ENCODE peak calls at places on chromosomes 1 and 21, in nine cellular contexts. R is PC-3, F is PC-9, E is keratinocyte, W is IMR-90, G is HepG2, O is OCI-LY7, M is hepatocyte, J is fibroblast of lung. H is an unnamed sample.
A peak's percentile ranks its signal among the peaks of the same experiment; 100 is the strongest.

GRCh38 chr1:119372493-119373086 is 4.0 kb downstream of the HAO2 start:
- DNase-seq in M (peak; percentile 87), J (peak; percentile 24), O (peak; percentile 15), R (peak; percentile 80), E (no peak), W (no peak), G (peak; percentile 70), F (peak; percentile 5), H (peak; percentile 57)

GRCh38 chr1:245609354-245609753 is 454.6 kb downstream of the KIF26B start:
- DNase-seq in R (peak; percentile 54), W (no peak), J (no peak), F (no peak), O (no peak), M (peak; percentile 44), G (no peak), E (no peak), H (no peak)

GRCh38 chr21:46550511-46550941 is 54.4 kb downstream of the S100B start:
- DNase-seq in E (no peak), W (no peak), R (no peak), F (no peak), G (no peak), O (no peak), M (no peak), J (no peak), H (no peak)

GRCh38 chr1:232367293-232367692 is 262.6 kb downstream of the SIPA1L2 start:
- DNase-seq in J (peak; percentile 20), M (peak; percentile 50), O (no peak), E (no peak), R (peak; percentile 43), W (no peak), F (no peak), G (no peak), H (no peak)

GRCh38 chr1:226443439-226443838 is 35.5 kb upstream of the PARP1 start:
- DNase-seq in E (peak; percentile 17), O (no peak), J (peak; percentile 84), M (no peak), R (peak; percentile 97), G (no peak), F (no peak), W (peak; percentile 52), H (peak; percentile 86)

GRCh38 chr1:11749203-11749689 is 12.7 kb upstream of the C1orf167 start:
- DNase-seq in J (peak; percentile 12), M (peak; percentile 43), F (peak; percentile 21), E (peak; percentile 32), G (peak; percentile 44), W (no peak), O (no peak), R (no peak), H (peak; percentile 50)

GRCh38 chr1:212647004-212647403 is 38.4 kb downstream of the ATF3 start:
- DNase-seq in W (no peak), E (no peak), R (no peak), F (no peak), G (no peak), M (no peak), O (no peak), J (no peak), H (no peak)

GRCh38 chr1:12179111-12179519 is 12.3 kb downstream of the TNFRSF1B start:
- DNase-seq in E (no peak), R (no peak), W (peak; percentile 88), O (no peak), M (no peak), J (peak; percentile 85), F (no peak), G (peak; percentile 36), H (peak; percentile 14)

GRCh38 chr1:22225858-22226584 is 83.1 kb upstream of the WNT4 start:
- DNase-seq in J (no peak), F (no peak), M (no peak), G (no peak), R (no peak), W (no peak), O (no peak), E (no peak), H (no peak)

GRCh38 chr1:95207223-95207935 is 26.6 kb upstream of the RWDD3 start:
- DNase-seq in J (no peak), R (no peak), F (no peak), G (no peak), W (no peak), E (no peak), M (no peak), O (no peak), H (no peak)

GRCh38 chr1:211653907-211654553 is 21.4 kb downstream of the NEK2 start:
- DNase-seq in M (peak; percentile 25), G (peak; percentile 34), W (peak; percentile 44), E (no peak), F (no peak), O (no peak), R (peak; percentile 46), J (peak; percentile 25), H (peak; percentile 43)

GRCh38 chr1:202809597-202810159 is 1.1 kb upstream of the PCAT6 start:
- DNase-seq in G (no peak), F (no peak), R (no peak), W (no peak), J (no peak), M (no peak), E (no peak), O (no peak), H (no peak)

GRCh38 chr1:9787702-9788101 is 36.1 kb downstream of the CLSTN1 start:
- DNase-seq in R (no peak), F (no peak), M (no peak), G (no peak), O (peak; percentile 91), J (no peak), E (no peak), W (no peak), H (no peak)

GRCh38 chr1:55035904-55036303 is 3.4 kb upstream of the PCSK9 start:
- DNase-seq in R (peak; percentile 13), G (peak; percentile 38), J (no peak), W (no peak), E (no peak), O (no peak), F (no peak), M (no peak), H (no peak)
- TF ChIP-seq CTCF in R (peak; percentile 29), G (peak; percentile 33), J (no peak), W (no peak), E (peak; percentile 9), O (no peak), F (no peak), M (no peak), H (no peak)

GRCh38 chr1:153542956-153543737 is 2.4 kb upstream of the S100A5 start:
- DNase-seq in O (no peak), E (no peak), J (peak; percentile 37), F (no peak), G (no peak), R (no peak), M (no peak), W (no peak), H (no peak)
- H3K27ac ChIP-seq in O (no peak overlapping the region), E (no peak overlapping the region), J (no peak overlapping the region), F (peak overlapping the region; percentile 94), G (no peak overlapping the region), R (no peak overlapping the region), M (peak overlapping the region; percentile 97), W (no peak overlapping the region), H (no peak overlapping the region)

GRCh38 chr1:159914252-159915018 is 10.9 kb downstream of the TAGLN2 start:
- DNase-seq in J (no peak), G (no peak), O (no peak), E (no peak), R (peak; percentile 95), W (no peak), M (no peak), F (no peak), H (no peak)
- H3K4me2 ChIP-seq in J (no peak overlapping the region), G (no peak overlapping the region), O (no peak overlapping the region), E (no peak overlapping the region), R (peak overlapping the region; percentile 78), W (no peak overlapping the region), M (no peak overlapping the region), F (peak overlapping the region; percentile 53), H (no peak overlapping the region)

GRCh38 chr1:93629101-93630059 is 52.3 kb downstream of the BCAR3 start:
- DNase-seq in M (peak; percentile 81), F (peak; percentile 44), R (peak; percentile 85), W (peak; percentile 85), E (no peak), O (peak; percentile 83), J (peak; percentile 66), G (peak; percentile 65), H (peak; percentile 59)

GRCh38 chr1:93633313-93633712 is 48.3 kb downstream of the BCAR3 start:
- DNase-seq in F (no peak), E (no peak), O (no peak), R (no peak), M (no peak), G (no peak), W (no peak), J (no peak), H (no peak)

GRCh38 chr1:93628682-93629081 is 53.0 kb downstream of the BCAR3 start:
- DNase-seq in G (no peak), F (no peak), W (no peak), M (no peak), J (peak; percentile 63), E (no peak), O (no peak), R (no peak), H (no peak)

GRCh38 chr1:93630168-93630567 is 51.5 kb downstream of the BCAR3 start:
- DNase-seq in W (no peak), R (peak; percentile 57), O (no peak), E (no peak), M (no peak), G (no peak), J (no peak), F (no peak), H (no peak)

DNA sequence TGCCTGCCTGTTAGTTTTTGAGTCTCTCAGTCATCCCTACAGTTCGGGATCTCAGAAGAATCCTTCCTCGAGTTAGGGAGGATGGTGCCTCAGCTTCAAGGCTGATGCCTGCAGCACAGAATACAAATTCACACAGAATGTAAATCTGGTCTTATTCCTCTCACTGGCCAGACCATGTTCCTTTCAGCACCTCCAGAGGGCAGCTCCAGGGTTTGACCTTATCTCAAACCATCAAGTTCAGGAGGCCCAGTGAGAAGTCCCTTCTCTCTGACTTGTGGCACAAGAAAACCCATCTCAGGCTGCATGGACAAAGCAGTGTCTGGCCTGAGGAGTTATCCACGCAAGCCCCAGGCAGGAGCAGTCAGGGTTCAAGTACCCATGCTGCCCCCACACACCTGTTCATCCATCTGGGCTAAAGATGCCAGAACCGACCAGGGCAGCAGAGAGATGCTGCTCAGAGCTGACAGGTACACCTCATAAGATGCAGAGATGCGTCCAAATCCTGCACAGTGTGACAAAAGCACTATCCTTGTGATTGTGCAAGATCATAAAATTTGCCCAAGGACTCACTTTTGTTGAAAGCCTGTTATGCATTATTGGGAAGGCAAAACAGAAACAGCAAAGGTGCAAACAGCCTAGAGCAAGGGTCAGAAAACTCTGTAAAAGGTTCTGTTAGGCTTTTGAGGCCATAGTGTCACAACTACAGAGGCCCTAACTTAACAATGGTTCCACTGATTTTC is 49.8 kb downstream of the BCAR3 start:
- DNase-seq in M (no peak), F (no peak), O (peak; percentile 64), E (no peak), G (peak; percentile 52), J (no peak), W (no peak), R (no peak), H (no peak)
- TF ChIP-seq CTCF in M (peak; percentile 29), F (no peak), O (peak; percentile 72), E (no peak), G (peak; percentile 66), J (no peak), W (peak; percentile 14), R (peak; percentile 43), H (peak; percentile 5)

H was measured in mammary epithelial cell.